ENCODE peak calls at places on chromosomes 6 and 20, in four cellular contexts. One of them, this sample, is unnamed. For H3K4me1, the result is how much of the 10 kb centered on the place peaks cover.

GRCh38 chr20:64104667-64105451 is 2.5 kb downstream of the NPBWR2 start:
- DNase-seq in fibroblast of lung: no peak
- DNase-seq in stomach: no peak
- DNase-seq in thoracic aorta: no peak
- DNase-seq in this sample: no peak

GRCh38 chr6:159727717-159728440 is 573 bp downstream of the WTAP start:
- DNase-seq in fibroblast of lung: peak
- DNase-seq in stomach: no peak
- DNase-seq in thoracic aorta: no peak
- DNase-seq in this sample: peak

GRCh38 chr6:145815351-145815772 is 767 bp upstream of the FBXO30 start:
- DNase-seq in fibroblast of lung: peak
- DNase-seq in stomach: no peak
- DNase-seq in thoracic aorta: no peak
- DNase-seq in this sample: peak

GRCh38 chr6:56690519-56691200 is 48.0 kb upstream of the DST start:
- DNase-seq in fibroblast of lung: peak
- DNase-seq in stomach: no peak
- DNase-seq in thoracic aorta: no peak
- DNase-seq in this sample: no peak

GRCh38 chr6:47180633-47181032 is 129.1 kb downstream of the TNFRSF21 start:
- DNase-seq in fibroblast of lung: no peak
- DNase-seq in stomach: no peak
- DNase-seq in thoracic aorta: no peak
- DNase-seq in this sample: peak

GRCh38 chr6:154164397-154164796 is 125.4 kb downstream of the OPRM1 start:
- DNase-seq in fibroblast of lung: peak
- DNase-seq in stomach: no peak
- DNase-seq in thoracic aorta: no peak
- DNase-seq in this sample: peak

GRCh38 chr6:168640738-168641137 is 199.8 kb downstream of the SMOC2 start:
- DNase-seq in fibroblast of lung: no peak
- DNase-seq in stomach: no peak
- DNase-seq in thoracic aorta: no peak
- DNase-seq in this sample: no peak

GRCh38 chr20:2874456-2874855 is 1.2 kb downstream of the PTPRA start:
- DNase-seq in fibroblast of lung: no peak
- DNase-seq in stomach: no peak
- DNase-seq in thoracic aorta: no peak
- DNase-seq in this sample: no peak

GRCh38 chr6:3549314-3549940 is 92.6 kb upstream of the SLC22A23 start:
- DNase-seq in fibroblast of lung: no peak
- DNase-seq in stomach: no peak
- DNase-seq in thoracic aorta: no peak
- DNase-seq in this sample: no peak

GRCh38 chr20:47688385-47689381 is 96.6 kb downstream of the SULF2 start:
- DNase-seq in fibroblast of lung: no peak
- DNase-seq in stomach: no peak
- DNase-seq in thoracic aorta: no peak
- DNase-seq in this sample: no peak

GRCh38 chr6:132964868-132965382 is 150.6 kb downstream of the RPS12 start:
- DNase-seq in fibroblast of lung: peak
- DNase-seq in stomach: no peak
- DNase-seq in thoracic aorta: no peak
- DNase-seq in this sample: no peak

GRCh38 chr6:71346034-71346680 is 57.5 kb downstream of the OGFRL1 start:
- DNase-seq in fibroblast of lung: no peak
- DNase-seq in stomach: no peak
- DNase-seq in thoracic aorta: no peak
- DNase-seq in this sample: no peak

GRCh38 chr6:2768125-2768524 is 2.9 kb downstream of the WRNIP1 start:
- DNase-seq in fibroblast of lung: no peak
- DNase-seq in stomach: no peak
- DNase-seq in thoracic aorta: no peak
- DNase-seq in this sample: no peak

GRCh38 chr6:21019614-21020013 is 485.4 kb downstream of the CDKAL1 start:
- DNase-seq in fibroblast of lung: peak
- DNase-seq in stomach: no peak
- DNase-seq in thoracic aorta: no peak
- DNase-seq in this sample: no peak

GRCh38 chr6:72944660-72945059 is 280.6 kb downstream of the KHDC1L start:
- DNase-seq in fibroblast of lung: no peak
- DNase-seq in stomach: no peak
- DNase-seq in thoracic aorta: no peak
- DNase-seq in this sample: no peak

GRCh38 chr6:144160452-144160851 is 10.1 kb downstream of the STX11 start:
- DNase-seq in fibroblast of lung: no peak
- DNase-seq in stomach: no peak
- DNase-seq in thoracic aorta: no peak
- DNase-seq in this sample: no peak

GRCh38 chr6:160041608-160042007 is 72.7 kb downstream of the IGF2R start:
- DNase-seq in fibroblast of lung: peak
- DNase-seq in stomach: peak
- DNase-seq in thoracic aorta: no peak
- DNase-seq in this sample: no peak

GRCh38 chr6:91045152-91045551 is 458.3 kb upstream of the MAP3K7 start:
- DNase-seq in fibroblast of lung: no peak
- DNase-seq in stomach: no peak
- DNase-seq in thoracic aorta: no peak
- DNase-seq in this sample: no peak

GRCh38 chr6:89353118-89353556 is 615 bp upstream of the UBE2J1 start:
- DNase-seq in fibroblast of lung: no peak
- DNase-seq in stomach: no peak
- DNase-seq in thoracic aorta: no peak
- DNase-seq in this sample: no peak

GRCh38 chr6:89351632-89352328 is 742 bp downstream of the UBE2J1 start:
- DNase-seq in fibroblast of lung: peak
- DNase-seq in stomach: no peak
- DNase-seq in thoracic aorta: no peak
- DNase-seq in this sample: peak

GRCh38 chr6:89350281-89351037 is 2.1 kb downstream of the UBE2J1 start:
- DNase-seq in fibroblast of lung: no peak
- DNase-seq in stomach: no peak
- DNase-seq in thoracic aorta: no peak
- DNase-seq in this sample: no peak

GRCh38 chr6:89353702-89354392 is 1.3 kb upstream of the UBE2J1 start:
- DNase-seq in fibroblast of lung: no peak
- DNase-seq in stomach: no peak
- DNase-seq in thoracic aorta: no peak
- DNase-seq in this sample: no peak

DNA sequence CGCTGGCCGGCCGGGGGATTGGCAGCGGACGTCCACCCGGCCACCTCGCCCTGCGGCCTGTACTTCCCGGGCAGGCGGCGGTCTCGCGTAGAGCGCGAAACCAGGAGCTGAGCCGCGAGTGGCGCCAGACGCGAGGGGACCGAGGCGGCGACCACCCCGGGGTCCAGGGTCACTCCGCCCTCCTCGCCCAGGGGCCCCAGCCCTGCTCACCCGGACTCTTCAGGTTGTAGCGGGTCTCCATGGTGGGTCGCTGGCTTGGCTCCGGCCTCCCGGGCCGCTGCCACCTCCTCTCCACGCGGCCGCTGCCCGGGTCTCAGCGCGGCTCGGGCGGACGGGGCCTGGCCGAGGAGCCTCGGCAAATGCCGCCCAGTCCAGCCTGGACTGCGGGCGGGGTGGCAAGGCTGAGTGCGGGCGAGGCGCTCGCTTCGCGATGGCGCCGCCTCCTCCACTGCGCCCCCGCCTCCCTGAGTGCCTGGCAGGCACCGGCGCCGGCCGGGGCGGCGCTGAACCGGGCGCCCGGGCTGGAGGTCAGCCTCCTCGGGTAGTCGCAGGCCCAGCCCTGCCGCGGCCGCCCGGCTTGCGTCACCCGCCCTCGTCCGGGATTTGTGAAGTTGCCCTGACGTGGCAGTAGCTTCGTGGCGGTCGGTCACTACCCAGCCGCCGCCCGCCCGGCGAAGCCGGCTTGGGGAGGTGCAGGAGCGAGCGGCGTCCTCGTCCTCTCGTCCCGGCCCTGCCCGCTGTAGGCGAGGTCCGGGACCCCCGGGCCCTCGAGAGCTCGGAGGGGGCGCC is at the start of gene UBE2J1:
- DNase-seq in fibroblast of lung: peak
- DNase-seq in stomach: peak
- DNase-seq in thoracic aorta: peak
- DNase-seq in this sample: peak
- H3K4me1 ChIP-seq in fibroblast of lung: under half
- H3K4me1 ChIP-seq in stomach: half or more
- H3K4me1 ChIP-seq in thoracic aorta: under half
- H3K4me1 ChIP-seq in this sample: under half

GRCh38 chr6:149336529-149336928 is 19.0 kb downstream of the TAB2 start:
- DNase-seq in fibroblast of lung: no peak
- DNase-seq in stomach: no peak
- DNase-seq in thoracic aorta: no peak
- DNase-seq in this sample: peak
- H3K4me1 ChIP-seq in fibroblast of lung: under half
- H3K4me1 ChIP-seq in stomach: half or more
- H3K4me1 ChIP-seq in thoracic aorta: half or more
- H3K4me1 ChIP-seq in this sample: half or more

GRCh38 chr20:46088409-46089075 is 1.2 kb downstream of the NCOA5 start:
- DNase-seq in fibroblast of lung: peak
- DNase-seq in stomach: no peak
- DNase-seq in thoracic aorta: no peak
- DNase-seq in this sample: peak
- H3K4me1 ChIP-seq in fibroblast of lung: under half
- H3K4me1 ChIP-seq in stomach: half or more
- H3K4me1 ChIP-seq in thoracic aorta: under half
- H3K4me1 ChIP-seq in this sample: under half

GRCh38 chr20:61134286-61135035 is 117.6 kb upstream of the CDH4 start:
- DNase-seq in fibroblast of lung: no peak
- DNase-seq in stomach: no peak
- DNase-seq in thoracic aorta: no peak
- DNase-seq in this sample: no peak
- H3K4me1 ChIP-seq in fibroblast of lung: under half
- H3K4me1 ChIP-seq in stomach: under half
- H3K4me1 ChIP-seq in thoracic aorta: under half
- H3K4me1 ChIP-seq in this sample: under half

GRCh38 chr6:35677456-35677855 is 11.3 kb downstream of the FKBP5 start:
- DNase-seq in fibroblast of lung: no peak
- DNase-seq in stomach: peak
- DNase-seq in thoracic aorta: no peak
- DNase-seq in this sample: no peak
- H3K4me1 ChIP-seq in fibroblast of lung: under half
- H3K4me1 ChIP-seq in stomach: half or more
- H3K4me1 ChIP-seq in thoracic aorta: under half
- H3K4me1 ChIP-seq in this sample: under half